ENCODE peak calls at places on chromosomes 1 and 21, in seven cellular contexts. K is GM12892, T is suprapubic skin, H is transverse colon, S is breast epithelium, Z is HCT116, M is upper lobe of left lung. G is an unnamed sample.

GRCh38 chr1:55063562-55063942 is 24.2 kb downstream of the PCSK9 start:
- DNase-seq in K (no peak), T (no peak), H (no peak), S (no peak), Z (no peak), M (no peak), G (peak)

GRCh38 chr1:246066553-246066952 is 440.5 kb downstream of the SMYD3 start:
- DNase-seq in K (no peak), T (no peak), H (no peak), S (no peak), Z (no peak), M (no peak), G (no peak)

GRCh38 chr1:30613188-30613587 is 110.2 kb downstream of the MATN1 start:
- DNase-seq in K (no peak), T (no peak), H (no peak), S (no peak), Z (no peak), M (no peak), G (no peak)

GRCh38 chr1:226602186-226603029 is 53.8 kb downstream of the STUM start:
- DNase-seq in K (no peak), T (peak), H (peak), S (no peak), Z (no peak), M (peak), G (no peak)

GRCh38 chr1:224696891-224697765 is 81.0 kb downstream of the CNIH3 start:
- DNase-seq in K (no peak), T (no peak), H (no peak), S (no peak), Z (no peak), M (no peak), G (no peak)

GRCh38 chr1:11522400-11523235 is 43.7 kb downstream of the DISP3 start:
- DNase-seq in K (no peak), T (peak), H (no peak), S (peak), Z (no peak), M (no peak), G (no peak)

GRCh38 chr1:19960621-19961020 is 18.8 kb downstream of the PLA2G2A start:
- DNase-seq in K (no peak), T (no peak), H (no peak), S (no peak), Z (no peak), M (no peak), G (no peak)

GRCh38 chr1:42319128-42319851 is 15.7 kb downstream of the FOXJ3 start:
- DNase-seq in K (no peak), T (no peak), H (no peak), S (no peak), Z (no peak), M (no peak), G (no peak)

GRCh38 chr1:3817138-3817740 is 20.9 kb upstream of the LRRC47 start:
- DNase-seq in K (no peak), T (no peak), H (no peak), S (no peak), Z (no peak), M (no peak), G (no peak)

GRCh38 chr1:111358964-111359363 is 68.3 kb downstream of the CHIA start:
- DNase-seq in K (no peak), T (no peak), H (no peak), S (no peak), Z (no peak), M (no peak), G (no peak)

GRCh38 chr1:10473145-10473765 is 926 bp upstream of the DFFA start:
- DNase-seq in K (no peak), T (no peak), H (no peak), S (no peak), Z (no peak), M (no peak), G (no peak)

GRCh38 chr1:207856276-207857023 is 54.5 kb downstream of the CD34 start:
- DNase-seq in K (no peak), T (no peak), H (no peak), S (no peak), Z (no peak), M (no peak), G (no peak)

DNA sequence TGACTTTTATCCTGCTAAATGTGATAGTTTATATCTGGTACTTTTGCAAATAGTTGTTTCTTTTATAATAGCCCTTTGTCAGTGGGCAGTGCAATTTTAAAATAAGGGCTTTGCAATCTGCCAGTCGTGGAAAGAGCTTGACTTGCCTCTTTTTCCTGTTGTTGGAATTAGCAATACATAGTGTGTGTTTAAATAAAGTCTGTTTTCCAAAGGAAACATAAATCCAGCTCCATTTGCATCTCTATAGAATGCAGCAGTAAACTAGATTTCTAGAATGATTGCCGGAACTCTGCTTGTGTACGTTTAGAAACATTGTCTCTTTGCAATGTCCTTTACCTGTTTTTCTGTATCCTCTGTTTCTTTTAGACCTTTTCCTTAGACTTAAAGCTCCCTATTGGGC is 33.1 kb downstream of the GABPA start:
- DNase-seq in K (no peak), T (no peak), H (no peak), S (no peak), Z (no peak), M (no peak), G (no peak)
- TF ChIP-seq POLR2AphosphoS5 in K (no peak), T (no peak), H (no peak), S (no peak), Z (no peak), M (no peak), G (no peak)

DNA sequence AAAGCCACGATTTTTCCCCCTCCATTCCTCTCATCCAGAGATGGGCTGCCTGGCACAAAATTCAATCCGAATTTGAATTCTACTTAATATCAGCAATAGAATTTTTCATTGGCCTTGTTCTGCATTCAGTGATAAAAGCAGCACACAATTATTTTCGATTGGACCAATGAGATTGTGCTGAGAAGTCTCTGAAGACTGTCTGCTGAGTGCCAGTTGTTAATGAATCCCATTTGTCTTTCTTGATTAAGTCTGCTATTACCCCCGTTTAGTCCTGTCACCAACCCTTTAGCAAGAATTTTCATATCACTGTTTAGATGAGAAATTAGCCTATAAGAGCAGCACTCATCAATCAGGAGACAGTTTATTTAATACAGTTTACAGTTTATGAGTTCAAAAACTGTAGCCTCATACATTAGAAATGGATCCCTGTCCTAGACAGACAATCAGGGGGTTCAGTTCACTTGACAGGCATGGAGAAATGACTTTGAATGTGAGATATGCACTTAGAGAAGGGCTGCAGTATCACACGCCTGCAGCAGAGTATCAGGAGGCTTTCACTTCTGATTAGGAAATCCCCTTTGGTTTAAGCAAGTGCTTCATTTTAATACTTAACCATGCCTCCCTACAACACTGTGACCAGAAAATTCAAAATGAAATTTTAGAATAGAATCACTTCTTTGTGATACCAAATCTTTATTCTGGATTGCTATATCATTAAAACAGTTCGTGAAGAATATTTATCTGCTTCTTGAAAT is 304.7 kb upstream of the PTBP2 start:
- DNase-seq in K (no peak), T (no peak), H (no peak), S (no peak), Z (no peak), M (no peak), G (no peak)
- TF ChIP-seq POLR2A in K (no peak), T (no peak), H (no peak), S (no peak), Z (no peak), M (no peak), G (no peak)

GRCh38 chr1:35179864-35180263 is 13.1 kb downstream of the SFPQ start:
- DNase-seq in K (no peak), T (no peak), H (no peak), S (no peak), Z (no peak), M (no peak), G (no peak)

GRCh38 chr1:35178874-35179380 is 14.0 kb downstream of the SFPQ start:
- DNase-seq in K (no peak), T (no peak), H (no peak), S (no peak), Z (no peak), M (no peak), G (no peak)

GRCh38 chr1:35181790-35182455 is 11.0 kb downstream of the SFPQ start:
- DNase-seq in K (no peak), T (no peak), H (no peak), S (no peak), Z (no peak), M (no peak), G (no peak)

GRCh38 chr1:35178295-35178695 is 14.7 kb downstream of the SFPQ start:
- DNase-seq in K (no peak), T (no peak), H (no peak), S (no peak), Z (no peak), M (no peak), G (no peak)

DNA sequence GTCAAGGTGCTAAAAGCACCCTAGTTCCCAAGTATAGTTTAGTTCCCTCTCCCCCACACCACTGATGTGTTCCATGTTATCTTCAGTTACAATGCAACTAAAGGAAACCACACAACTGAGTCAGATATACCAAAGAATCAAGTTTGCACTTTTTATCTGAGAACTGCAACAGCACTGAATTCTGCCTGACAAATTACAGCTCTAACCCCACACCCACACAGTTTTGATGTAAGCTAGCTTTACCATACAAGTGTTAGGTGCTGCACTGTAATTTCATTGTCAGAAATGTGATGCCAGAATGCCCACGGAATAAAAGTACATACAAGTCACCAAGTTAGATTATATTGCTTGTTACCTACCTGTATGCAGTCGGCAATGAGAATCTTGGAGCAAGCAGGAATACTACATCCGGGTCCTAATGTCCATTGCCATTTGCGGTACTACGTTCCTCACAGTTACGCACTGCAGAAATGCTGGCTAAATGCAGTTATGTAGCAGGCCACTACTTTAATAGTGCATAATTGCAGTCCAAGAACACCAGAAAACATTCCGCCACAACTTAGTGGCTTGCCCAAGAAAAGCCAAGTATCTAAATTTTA is 12.1 kb downstream of the SFPQ start:
- DNase-seq in K (no peak), T (no peak), H (no peak), S (no peak), Z (no peak), M (no peak), G (no peak)
- TF ChIP-seq POLR2AphosphoS5 in K (peak), T (no peak), H (no peak), S (no peak), Z (no peak), M (no peak), G (no peak)

DNA sequence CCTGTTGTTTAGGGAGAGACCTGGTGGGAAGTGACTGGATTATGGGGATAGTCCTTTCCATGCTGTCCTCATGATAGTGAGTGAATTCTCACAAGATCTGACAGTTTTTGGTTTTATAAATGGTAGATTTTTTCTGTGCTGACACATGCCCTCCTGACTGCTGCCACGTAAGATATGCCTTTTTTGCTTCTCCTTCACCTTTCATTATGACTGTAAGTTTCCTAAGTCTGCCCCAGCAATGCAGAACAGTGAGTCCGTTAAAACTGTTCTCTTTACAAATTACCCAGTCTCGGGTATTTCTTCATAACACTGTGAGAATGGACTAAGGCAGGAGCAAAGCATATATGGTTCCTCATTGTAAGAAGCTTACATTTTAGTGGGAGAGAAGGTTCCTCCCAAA is 1727.2 kb downstream of the NCAM2 start:
- DNase-seq in K (no peak), T (no peak), H (no peak), S (no peak), Z (no peak), M (no peak), G (no peak)
- TF ChIP-seq POLR2A in K (no peak), T (no peak), H (no peak), S (no peak), Z (no peak), M (no peak), G (no peak)